ENCODE peak calls at places on chromosome 22, in six cellular contexts. One of them, this sample, is unnamed.

GRCh38 chr22:42773161-42773560 is 52.5 kb upstream of the A4GALT start:
- DNase-seq in activated CD8-positive, alpha-beta T cell treated with anti-CD3 and anti-CD28 coated beads, Interleukin-2, amount 10 ng/mL, durations not matched to agents 7 days and 5 days: no peak
- DNase-seq in C1 segment of cervical spinal cord: no peak
- DNase-seq in colonic mucosa: no peak
- DNase-seq in WTC11: no peak
- DNase-seq in NCI-H1930: no peak
- DNase-seq in this sample: no peak

GRCh38 chr22:42326786-42327185 is 56.3 kb upstream of the TCF20 start:
- DNase-seq in activated CD8-positive, alpha-beta T cell treated with anti-CD3 and anti-CD28 coated beads, Interleukin-2, amount 10 ng/mL, durations not matched to agents 7 days and 5 days: no peak
- DNase-seq in colonic mucosa: no peak
- DNase-seq in C1 segment of cervical spinal cord: no peak
- DNase-seq in NCI-H1930: no peak
- DNase-seq in WTC11: no peak
- DNase-seq in this sample: no peak

GRCh38 chr22:36546932-36547331 is 18.0 kb upstream of the EIF3D start:
- DNase-seq in C1 segment of cervical spinal cord: no peak
- DNase-seq in activated CD8-positive, alpha-beta T cell treated with anti-CD3 and anti-CD28 coated beads, Interleukin-2, amount 10 ng/mL, durations not matched to agents 7 days and 5 days: no peak
- DNase-seq in colonic mucosa: no peak
- DNase-seq in NCI-H1930: no peak
- DNase-seq in WTC11: no peak
- DNase-seq in this sample: no peak

GRCh38 chr22:20033045-20033706 is 12.3 kb downstream of the TANGO2 start:
- DNase-seq in colonic mucosa: no peak
- DNase-seq in activated CD8-positive, alpha-beta T cell treated with anti-CD3 and anti-CD28 coated beads, Interleukin-2, amount 10 ng/mL, durations not matched to agents 7 days and 5 days: no peak
- DNase-seq in C1 segment of cervical spinal cord: peak
- DNase-seq in NCI-H1930: no peak
- DNase-seq in WTC11: no peak
- DNase-seq in this sample: no peak

GRCh38 chr22:39212721-39213376 is 31.9 kb downstream of the PDGFB start:
- DNase-seq in WTC11: no peak
- DNase-seq in colonic mucosa: no peak
- DNase-seq in NCI-H1930: no peak
- DNase-seq in activated CD8-positive, alpha-beta T cell treated with anti-CD3 and anti-CD28 coated beads, Interleukin-2, amount 10 ng/mL, durations not matched to agents 7 days and 5 days: no peak
- DNase-seq in C1 segment of cervical spinal cord: no peak
- DNase-seq in this sample: peak

GRCh38 chr22:48222742-48223487 is 1460.5 kb downstream of the TBC1D22A start:
- DNase-seq in colonic mucosa: no peak
- DNase-seq in NCI-H1930: no peak
- DNase-seq in WTC11: no peak
- DNase-seq in activated CD8-positive, alpha-beta T cell treated with anti-CD3 and anti-CD28 coated beads, Interleukin-2, amount 10 ng/mL, durations not matched to agents 7 days and 5 days: no peak
- DNase-seq in C1 segment of cervical spinal cord: no peak
- DNase-seq in this sample: no peak

GRCh38 chr22:32818446-32819115 is 17.1 kb downstream of the TIMP3 start:
- DNase-seq in WTC11: no peak
- DNase-seq in colonic mucosa: no peak
- DNase-seq in C1 segment of cervical spinal cord: no peak
- DNase-seq in NCI-H1930: no peak
- DNase-seq in activated CD8-positive, alpha-beta T cell treated with anti-CD3 and anti-CD28 coated beads, Interleukin-2, amount 10 ng/mL, durations not matched to agents 7 days and 5 days: no peak
- DNase-seq in this sample: no peak

GRCh38 chr22:39277135-39277607 is 32.4 kb upstream of the PDGFB start:
- DNase-seq in NCI-H1930: no peak
- DNase-seq in colonic mucosa: no peak
- DNase-seq in C1 segment of cervical spinal cord: no peak
- DNase-seq in WTC11: no peak
- DNase-seq in activated CD8-positive, alpha-beta T cell treated with anti-CD3 and anti-CD28 coated beads, Interleukin-2, amount 10 ng/mL, durations not matched to agents 7 days and 5 days: no peak
- DNase-seq in this sample: no peak

GRCh38 chr22:19769393-19769715 is 8.8 kb downstream of the TBX1 start:
- DNase-seq in C1 segment of cervical spinal cord: no peak
- DNase-seq in activated CD8-positive, alpha-beta T cell treated with anti-CD3 and anti-CD28 coated beads, Interleukin-2, amount 10 ng/mL, durations not matched to agents 7 days and 5 days: no peak
- DNase-seq in colonic mucosa: no peak
- DNase-seq in WTC11: no peak
- DNase-seq in NCI-H1930: no peak
- DNase-seq in this sample: no peak

GRCh38 chr22:37377927-37378326 is 49.4 kb downstream of the ELFN2 start:
- DNase-seq in activated CD8-positive, alpha-beta T cell treated with anti-CD3 and anti-CD28 coated beads, Interleukin-2, amount 10 ng/mL, durations not matched to agents 7 days and 5 days: no peak
- DNase-seq in C1 segment of cervical spinal cord: no peak
- DNase-seq in colonic mucosa: no peak
- DNase-seq in NCI-H1930: no peak
- DNase-seq in WTC11: no peak
- DNase-seq in this sample: no peak

GRCh38 chr22:21044931-21045584 is 688 bp upstream of the LRRC74B start:
- DNase-seq in activated CD8-positive, alpha-beta T cell treated with anti-CD3 and anti-CD28 coated beads, Interleukin-2, amount 10 ng/mL, durations not matched to agents 7 days and 5 days: no peak
- DNase-seq in C1 segment of cervical spinal cord: peak
- DNase-seq in WTC11: no peak
- DNase-seq in NCI-H1930: no peak
- DNase-seq in colonic mucosa: no peak
- DNase-seq in this sample: no peak

GRCh38 chr22:18994056-18994455 is 58.0 kb upstream of the PRODH start:
- DNase-seq in activated CD8-positive, alpha-beta T cell treated with anti-CD3 and anti-CD28 coated beads, Interleukin-2, amount 10 ng/mL, durations not matched to agents 7 days and 5 days: no peak
- DNase-seq in NCI-H1930: no peak
- DNase-seq in colonic mucosa: no peak
- DNase-seq in WTC11: no peak
- DNase-seq in C1 segment of cervical spinal cord: no peak
- DNase-seq in this sample: no peak

This sample was measured in H9.